ENCODE peak calls at places on chromosomes 11 and 22, in ten cellular contexts. R, E, H, A, K, F, D, Q, W and J are unnamed samples.

GRCh38 chr11:99020324-99021225 is at the start of gene CNTN5:
- DNase-seq in R (peak; percentile 92), E (peak; percentile 13), H (peak; percentile 61), A (no peak), K (no peak), F (no peak), D (no peak), Q (no peak), W (peak; percentile 29), J (peak; percentile 6)

GRCh38 chr11:71946144-71946571 is 17.3 kb downstream of the RNF121 start:
- DNase-seq in R (no peak), E (no peak), H (no peak), A (no peak), K (no peak), F (no peak), D (no peak), Q (no peak), W (no peak), J (no peak)

GRCh38 chr11:77074205-77074604 is 7.4 kb downstream of the CAPN5 start:
- DNase-seq in R (no peak), E (peak; percentile 77), H (no peak), A (peak; percentile 45), K (peak; percentile 49), F (peak; percentile 63), D (no peak), Q (no peak), W (no peak), J (no peak)

GRCh38 chr11:65787649-65788622 is 1.1 kb downstream of the OVOL1 start:
- DNase-seq in R (no peak), E (peak; percentile 91), H (no peak), A (no peak), K (peak; percentile 42), F (no peak), D (no peak), Q (no peak), W (peak; percentile 47), J (no peak)

GRCh38 chr11:102157219-102157618 is 47.0 kb downstream of the YAP1 start:
- DNase-seq in R (no peak), E (peak; percentile 72), H (no peak), A (peak; percentile 70), K (peak; percentile 86), F (peak; percentile 76), D (no peak), Q (peak; percentile 75), W (no peak), J (no peak)

GRCh38 chr11:80084614-80085013 is 643.8 kb upstream of the TENM4 start:
- DNase-seq in R (no peak), E (no peak), H (no peak), A (no peak), K (no peak), F (no peak), D (no peak), Q (no peak), W (no peak), J (no peak)

GRCh38 chr22:36762687-36763260 is 13.1 kb downstream of the IFT27 start:
- DNase-seq in R (no peak), E (peak; percentile 53), H (no peak), A (peak; percentile 39), K (no peak), F (peak; percentile 95), D (no peak), Q (peak; percentile 25), W (no peak), J (no peak)

GRCh38 chr11:121929581-121929980 is 186.4 kb downstream of the BLID start:
- DNase-seq in R (peak; percentile 90), E (no peak), H (no peak), A (no peak), K (no peak), F (no peak), D (no peak), Q (peak; percentile 34), W (no peak), J (no peak)

GRCh38 chr11:2911088-2912037 is 17.9 kb downstream of the PHLDA2 start:
- DNase-seq in R (no peak), E (no peak), H (no peak), A (no peak), K (no peak), F (no peak), D (no peak), Q (no peak), W (no peak), J (no peak)

GRCh38 chr11:64848214-64848778 is 3.8 kb upstream of the CDC42BPG start:
- DNase-seq in R (no peak), E (no peak), H (peak; percentile 30), A (no peak), K (no peak), F (no peak), D (no peak), Q (no peak), W (no peak), J (no peak)

GRCh38 chr11:15744693-15745092 is 611.7 kb downstream of the SOX6 start:
- DNase-seq in R (peak; percentile 64), E (no peak), H (no peak), A (no peak), K (no peak), F (no peak), D (no peak), Q (no peak), W (no peak), J (no peak)

GRCh38 chr11:46655631-46656030 is 38.3 kb downstream of the ATG13 start:
- DNase-seq in R (no peak), E (no peak), H (no peak), A (no peak), K (no peak), F (no peak), D (no peak), Q (no peak), W (no peak), J (no peak)

GRCh38 chr11:46661836-46662235 is 38.6 kb downstream of the ARHGAP1 start:
- DNase-seq in R (no peak), E (no peak), H (no peak), A (no peak), K (no peak), F (no peak), D (no peak), Q (no peak), W (no peak), J (no peak)

GRCh38 chr11:46659908-46660307 is 40.5 kb downstream of the ARHGAP1 start:
- DNase-seq in R (no peak), E (no peak), H (no peak), A (no peak), K (no peak), F (peak; percentile 55), D (no peak), Q (no peak), W (no peak), J (peak; percentile 61)

GRCh38 chr11:46657186-46657585 is 39.8 kb downstream of the ATG13 start:
- DNase-seq in R (no peak), E (no peak), H (no peak), A (no peak), K (no peak), F (no peak), D (no peak), Q (no peak), W (no peak), J (no peak)

GRCh38 chr11:46658259-46658658 is 40.9 kb downstream of the ATG13 start:
- DNase-seq in R (no peak), E (no peak), H (no peak), A (no peak), K (no peak), F (peak; percentile 81), D (no peak), Q (no peak), W (no peak), J (peak; percentile 61)
- H3K36me3 ChIP-seq in R (peaks cover 80% of the 10 kb centered on the region), E (no peaks in the 10 kb centered on the region), H (peaks cover 56% of the 10 kb centered on the region), A (peaks cover 91% of the 10 kb centered on the region), K (peaks cover 58% of the 10 kb centered on the region), F (peaks cover 97% of the 10 kb centered on the region), D (peaks cover 19% of the 10 kb centered on the region), Q (no peaks in the 10 kb centered on the region), W (peaks cover 18% of the 10 kb centered on the region), J (no peaks in the 10 kb centered on the region)

DNA sequence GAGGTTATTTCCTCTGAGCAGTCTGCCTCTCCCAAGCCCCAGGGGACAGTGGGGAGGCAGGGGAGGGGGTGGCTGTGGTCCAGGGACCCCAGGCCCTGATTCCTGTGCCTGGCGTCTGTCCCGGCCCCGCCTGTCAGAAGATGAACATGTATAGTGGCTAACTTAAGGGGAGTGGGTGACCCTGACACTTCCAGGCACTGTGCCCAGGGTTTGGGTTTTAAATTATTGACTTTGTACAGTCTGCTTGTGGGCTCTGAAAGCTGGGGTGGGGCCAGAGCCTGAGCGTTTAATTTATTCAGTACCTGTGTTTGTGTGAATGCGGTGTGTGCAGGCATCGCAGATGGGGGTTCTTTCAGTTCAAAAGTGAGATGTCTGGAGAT is 3.1 kb downstream of the PIM3 start:
- DNase-seq in R (no peak), E (peak; percentile 43), H (no peak), A (no peak), K (peak; percentile 75), F (peak; percentile 64), D (no peak), Q (no peak), W (no peak), J (no peak)
- H3K4me3 ChIP-seq in R (peak overlapping the region; percentile 96), E (peak overlapping the region; percentile 97), H (no peak overlapping the region), A (peak overlapping the region; percentile 97), K (peak overlapping the region; percentile 88), F (peak overlapping the region; percentile 67), D (peak overlapping the region; percentile 98), Q (peak overlapping the region; percentile 82), W (no peak overlapping the region), J (peak overlapping the region; percentile 87)

DNA sequence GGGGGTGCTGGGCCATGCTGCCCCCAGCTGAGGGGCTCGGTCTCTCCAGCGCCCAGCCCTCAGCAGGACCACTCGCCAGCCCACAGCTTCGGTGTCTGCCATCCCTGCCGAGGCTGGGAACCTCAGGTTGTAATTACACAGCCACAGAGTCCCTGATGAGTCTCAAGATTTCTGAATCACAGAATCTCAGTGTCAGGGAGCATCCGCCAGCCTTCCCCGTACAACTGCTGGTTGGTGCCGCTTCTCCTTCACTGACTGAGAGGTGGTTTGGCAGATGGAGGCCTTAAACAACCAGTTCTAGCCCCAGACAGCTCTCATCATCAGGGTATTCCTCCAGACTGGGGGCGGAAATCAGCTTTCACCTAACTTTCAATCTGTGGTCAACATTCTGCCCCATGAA is 13.7 kb downstream of the PHF21B start:
- DNase-seq in R (no peak), E (no peak), H (no peak), A (no peak), K (no peak), F (no peak), D (no peak), Q (no peak), W (no peak), J (no peak)
- TF ChIP-seq EP300 in R (no peak), E (no peak), H (no peak), A (no peak), K (no peak), F (no peak), D (no peak), Q (no peak), W (no peak), J (no peak)

DNA sequence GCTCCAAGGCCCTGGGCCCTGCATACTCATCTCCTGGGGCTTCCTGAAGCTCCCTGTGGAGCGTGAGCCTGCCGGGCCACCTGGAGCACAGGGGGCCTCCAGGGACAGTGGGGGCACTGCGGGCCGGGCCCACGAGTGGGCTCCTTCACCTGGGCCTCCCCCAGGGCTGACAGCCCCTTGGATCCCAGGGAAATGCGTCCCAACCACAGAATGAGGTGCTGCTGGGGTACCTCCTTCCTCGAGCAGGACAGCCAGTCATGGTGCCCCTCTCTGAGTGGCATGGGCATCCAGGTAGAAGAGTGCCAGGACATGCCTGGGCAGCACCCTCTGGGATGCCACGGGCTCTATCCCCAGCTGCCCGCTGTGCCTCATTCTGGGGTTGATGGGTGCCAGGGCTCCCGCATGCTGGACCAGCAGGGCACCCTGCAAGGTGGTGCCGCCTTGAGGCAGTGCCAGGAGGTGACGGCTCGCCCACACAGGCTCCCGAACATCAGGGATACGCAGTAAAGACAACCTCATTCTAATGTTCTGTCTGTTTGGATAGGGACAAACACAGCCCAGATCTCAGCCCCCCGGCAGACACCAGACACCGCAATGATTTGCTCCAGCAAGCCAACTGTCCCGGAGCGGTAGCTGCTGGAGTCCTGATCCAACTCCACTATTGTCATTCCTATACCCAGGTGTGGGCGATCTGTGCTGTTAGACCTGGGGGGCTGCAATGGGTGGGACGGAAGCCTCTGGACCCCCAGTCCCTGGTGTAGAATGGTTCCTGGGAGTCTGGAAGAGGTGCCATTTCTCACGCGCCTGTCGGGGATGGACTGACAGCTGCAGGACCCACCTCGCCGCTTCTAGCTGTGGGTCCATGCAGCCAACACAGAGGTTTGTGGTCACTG is 25.8 kb downstream of the KRTAP5-5 start:
- DNase-seq in R (no peak), E (no peak), H (no peak), A (peak; percentile 47), K (no peak), F (no peak), D (no peak), Q (no peak), W (no peak), J (no peak)
- H3K36me3 ChIP-seq in R (no peaks in the 10 kb centered on the region), E (no peaks in the 10 kb centered on the region), H (no peaks in the 10 kb centered on the region), A (no peaks in the 10 kb centered on the region), K (no peaks in the 10 kb centered on the region), F (no peaks in the 10 kb centered on the region), D (no peaks in the 10 kb centered on the region), Q (no peaks in the 10 kb centered on the region), W (no peaks in the 10 kb centered on the region), J (no peaks in the 10 kb centered on the region)